ENCODE peak calls at places on chromosomes 4 and X, in six cellular contexts. P is CD8-positive, alpha-beta memory T cell; O is H9; E is cardiac muscle cell; Q is GM23248; G is right lobe of liver. H is an unnamed sample. For H3K4me1, the result is how much of the 10 kb centered on the place peaks cover.

GRCh38 chrX:54042609-54043010 is 1.7 kb downstream of the PHF8 start:
- DNase-seq in P (peak), O (peak), E (peak), Q (peak), G (peak), H (no peak)

GRCh38 chrX:46917634-46918033 is 5.4 kb downstream of the JADE3 start:
- DNase-seq in P (no peak), O (no peak), E (no peak), Q (no peak), G (no peak), H (no peak)

GRCh38 chr4:7785017-7785416 is 154.6 kb downstream of the AFAP1 start:
- DNase-seq in P (no peak), O (no peak), E (peak), Q (peak), G (no peak), H (no peak)

GRCh38 chr4:24229976-24230375 is 340.1 kb upstream of the PPARGC1A start:
- DNase-seq in P (no peak), O (no peak), E (no peak), Q (peak), G (peak), H (no peak)

GRCh38 chr4:100288167-100288566 is 97.9 kb upstream of the DDIT4L start:
- DNase-seq in P (no peak), O (no peak), E (peak), Q (peak), G (no peak), H (no peak)

GRCh38 chr4:26368685-26369084 is 47.9 kb downstream of the RBPJ start:
- DNase-seq in P (no peak), O (no peak), E (no peak), Q (no peak), G (no peak), H (no peak)

GRCh38 chr4:2925931-2926860 is 37.0 kb downstream of the NOP14 start:
- DNase-seq in P (no peak), O (no peak), E (no peak), Q (no peak), G (peak), H (no peak)

GRCh38 chr4:78656968-78657445 is 105.4 kb downstream of the ANXA3 start:
- DNase-seq in P (no peak), O (no peak), E (no peak), Q (no peak), G (no peak), H (no peak)

GRCh38 chr4:180336494-180337090 is 1906.6 kb upstream of the TENM3 start:
- DNase-seq in P (no peak), O (no peak), E (no peak), Q (no peak), G (no peak), H (no peak)

GRCh38 chr4:2786794-2787229 is 6.1 kb upstream of the SH3BP2 start:
- DNase-seq in P (no peak), O (no peak), E (no peak), Q (no peak), G (peak), H (no peak)

GRCh38 chr4:74100531-74100930 is 1.5 kb upstream of the CXCL2 start:
- DNase-seq in P (no peak), O (no peak), E (no peak), Q (no peak), G (no peak), H (no peak)

GRCh38 chr4:139300431-139301142 is 718 bp upstream of the NAA15 start:
- DNase-seq in P (no peak), O (no peak), E (peak), Q (peak), G (no peak), H (no peak)

GRCh38 chr4:106266201-106266600 is 49.8 kb downstream of the TBCK start:
- DNase-seq in P (no peak), O (no peak), E (peak), Q (peak), G (no peak), H (no peak)

GRCh38 chr4:31467781-31468180 is 747.6 kb downstream of the PCDH7 start:
- DNase-seq in P (no peak), O (no peak), E (peak), Q (no peak), G (no peak), H (no peak)

DNA sequence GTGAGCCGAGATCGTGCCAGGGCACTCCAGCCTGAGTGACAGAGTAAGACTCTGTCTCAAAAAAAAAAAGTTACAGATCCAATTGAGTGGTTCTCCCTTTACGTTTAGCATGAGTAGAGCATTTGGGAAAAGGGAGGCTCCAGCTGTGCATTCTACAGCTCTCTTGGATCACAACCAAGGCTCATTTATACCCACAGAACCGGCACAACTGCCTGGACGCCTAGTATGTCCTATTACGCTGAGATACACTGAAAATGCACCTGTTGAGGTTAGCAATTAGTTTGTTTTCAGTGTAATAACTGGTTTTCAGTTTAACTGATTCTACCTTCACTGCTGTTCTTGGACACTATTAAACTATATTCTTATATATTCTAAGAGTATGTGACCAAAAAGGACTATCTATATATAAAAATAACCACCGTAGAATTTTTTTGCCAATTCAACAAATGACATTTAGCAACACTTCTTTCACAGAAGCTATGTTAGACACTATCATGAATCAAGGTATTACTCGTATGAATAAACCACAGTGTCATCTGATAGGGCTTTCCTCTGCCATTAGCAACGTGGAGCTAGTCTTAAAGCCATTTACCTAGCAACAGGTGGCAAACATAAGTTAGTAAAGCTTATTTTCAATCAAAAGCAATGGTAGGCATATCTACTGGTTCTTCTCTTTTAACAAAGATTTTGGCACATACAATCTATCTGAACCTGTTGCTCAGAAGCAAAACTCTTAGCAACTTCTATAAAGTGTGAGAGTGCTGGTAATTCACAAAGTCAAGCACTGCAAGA is 3.6 kb downstream of the OTUD4 start:
- DNase-seq in P (no peak), O (no peak), E (no peak), Q (peak), G (no peak), H (no peak)
- H3K4me1 ChIP-seq in P (under half), O (under half), E (under half), Q (under half), G (under half), H (half or more)

GRCh38 chr4:94757192-94758140 is at the start of gene BMPR1B:
- DNase-seq in P (no peak), O (peak), E (peak), Q (peak), G (no peak), H (no peak)
- H3K4me1 ChIP-seq in P (under half), O (under half), E (under half), Q (under half), G (under half), H (under half)

GRCh38 chr4:17517664-17518063 is 2.7 kb downstream of the CLRN2 start:
- DNase-seq in P (no peak), O (no peak), E (no peak), Q (no peak), G (no peak), H (no peak)
- H3K4me1 ChIP-seq in P (under half), O (under half), E (under half), Q (under half), G (under half), H (under half)

DNA sequence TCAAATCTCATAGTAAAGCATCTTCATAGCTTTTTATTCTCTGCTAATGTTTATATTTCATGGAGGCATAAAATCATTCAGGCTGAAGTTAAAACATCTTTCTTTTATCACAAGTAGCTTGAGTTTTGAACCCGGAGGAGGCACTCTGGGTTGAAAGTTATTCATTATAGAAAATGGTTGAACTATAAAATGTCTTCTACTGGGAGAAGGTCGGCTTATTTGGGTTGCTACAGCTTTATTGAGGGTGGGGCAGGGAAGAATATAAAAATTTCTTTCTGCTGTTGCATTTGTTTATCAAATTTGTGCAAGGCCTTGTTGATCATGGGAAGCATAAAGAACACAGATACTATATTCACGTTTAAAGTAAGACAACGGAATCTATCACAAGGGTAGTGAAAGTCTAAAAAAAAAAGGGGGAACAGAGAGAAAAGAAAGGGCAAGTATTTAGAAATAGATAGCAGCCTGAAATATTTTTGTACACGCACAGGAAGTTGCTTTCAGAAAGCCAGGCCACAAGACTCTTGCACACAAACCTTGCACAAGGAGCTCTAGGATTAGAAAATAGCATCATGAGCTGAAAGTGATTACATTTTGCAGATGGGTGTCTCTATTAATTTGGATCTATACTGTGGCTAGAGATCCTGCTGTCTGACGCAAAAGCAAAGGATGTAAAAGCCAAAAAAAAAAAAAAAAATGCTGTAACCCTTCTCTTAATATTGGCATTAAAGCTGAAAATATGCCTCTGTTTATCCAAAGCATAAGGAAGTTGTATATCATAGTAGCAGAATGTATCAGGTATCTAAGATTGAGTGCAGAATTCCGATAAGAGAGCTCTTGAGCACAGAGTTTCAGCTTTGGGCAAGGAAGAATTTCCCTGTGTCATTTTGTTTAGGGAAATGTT is 37.2 kb upstream of the FAM9C start:
- DNase-seq in P (no peak), O (no peak), E (peak), Q (peak), G (no peak), H (no peak)
- H3K4me1 ChIP-seq in P (half or more), O (under half), E (under half), Q (under half), G (under half), H (under half)

GRCh38 chr4:168840988-168841681 is 168.9 kb downstream of the CBR4 start:
- DNase-seq in P (no peak), O (peak), E (no peak), Q (no peak), G (no peak), H (no peak)
- H3K4me1 ChIP-seq in P (under half), O (under half), E (under half), Q (under half), G (under half), H (half or more)

GRCh38 chr4:145909331-145909730 is 29.3 kb downstream of the ZNF827 start:
- DNase-seq in P (no peak), O (peak), E (peak), Q (peak), G (peak), H (no peak)
- H3K4me1 ChIP-seq in P (under half), O (under half), E (under half), Q (under half), G (under half), H (under half)

GRCh38 chr4:38131371-38132139 is 171.4 kb downstream of the PTTG2 start:
- DNase-seq in P (peak), O (peak), E (peak), Q (no peak), G (peak), H (no peak)
- H3K4me1 ChIP-seq in P (half or more), O (under half), E (under half), Q (under half), G (half or more), H (under half)

GRCh38 chr4:75434105-75434504 is 80.1 kb downstream of the RCHY1 start:
- DNase-seq in P (no peak), O (no peak), E (no peak), Q (no peak), G (no peak), H (no peak)

GRCh38 chr4:75429208-75429607 is 85.0 kb downstream of the RCHY1 start:
- DNase-seq in P (no peak), O (no peak), E (no peak), Q (no peak), G (no peak), H (no peak)

DNA sequence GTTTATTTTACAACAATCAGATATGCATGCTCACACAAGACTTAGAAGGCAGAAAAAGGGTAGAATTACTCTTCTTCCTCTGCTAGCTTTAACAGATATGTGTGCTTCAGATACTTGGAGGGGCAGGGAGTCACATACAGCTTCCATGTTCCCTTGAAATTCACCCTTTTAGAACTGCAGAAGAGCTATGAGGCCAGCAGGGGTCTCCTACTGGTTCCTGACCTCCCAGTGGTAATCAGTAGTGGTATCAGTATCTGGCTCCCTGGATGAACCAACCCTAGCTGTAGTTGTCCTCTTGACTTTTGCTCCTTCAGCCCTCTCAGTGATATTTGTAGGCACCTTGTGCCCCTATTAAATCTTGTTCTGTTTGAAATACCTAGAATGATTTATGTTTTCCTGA is 81.5 kb downstream of the RCHY1 start:
- DNase-seq in P (no peak), O (peak), E (peak), Q (peak), G (no peak), H (no peak)
- H3K4me1 ChIP-seq in P (under half), O (under half), E (under half), Q (under half), G (under half), H (under half)

DNA sequence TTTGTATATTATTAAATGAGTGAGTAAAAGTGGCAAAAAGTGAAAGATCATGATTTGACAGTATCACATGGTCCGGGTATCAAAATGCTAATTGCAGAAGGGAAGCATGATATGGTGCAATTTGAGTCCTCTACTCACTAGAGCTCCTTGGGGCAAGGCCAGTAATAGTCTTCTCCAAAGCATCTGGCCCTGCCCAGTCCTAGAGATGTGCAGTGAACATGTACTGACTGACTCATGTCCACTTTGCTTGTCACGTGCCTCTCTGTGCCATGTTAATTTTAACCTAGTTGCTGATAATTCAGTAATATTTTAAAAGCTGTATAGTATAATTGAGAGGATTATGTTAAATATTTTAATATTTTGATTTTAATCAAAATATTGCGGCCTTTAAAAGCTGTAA is 54.6 kb upstream of the TENM3 start:
- DNase-seq in P (no peak), O (no peak), E (peak), Q (peak), G (no peak), H (no peak)
- H3K4me1 ChIP-seq in P (under half), O (under half), E (under half), Q (under half), G (under half), H (under half)

H was measured in esophagus squamous epithelium.